ENCODE peak calls at places on chromosome 6, in six cellular contexts. L, V, N, F, Q and O are unnamed samples.
A peak's percentile ranks its signal among the peaks of the same experiment; 100 is the strongest.

GRCh38 chr6:56517155-56517745 is 125.4 kb downstream of the DST start:
- DNase-seq in L (no peak), V (peak; percentile 91), N (no peak), F (no peak), Q (no peak), O (no peak)

GRCh38 chr6:153145591-153145990 is 14.5 kb upstream of the RGS17 start:
- DNase-seq in L (peak; percentile 10), V (no peak), N (peak; percentile 56), F (no peak), Q (no peak), O (no peak)

GRCh38 chr6:30061766-30062458 is 847 bp downstream of the POLR1H start:
- DNase-seq in L (peak; percentile 62), V (peak; percentile 37), N (peak; percentile 23), F (peak; percentile 62), Q (peak; percentile 47), O (no peak)

GRCh38 chr6:7706269-7706668 is 19.6 kb upstream of the BMP6 start:
- DNase-seq in L (no peak), V (no peak), N (no peak), F (no peak), Q (no peak), O (no peak)

GRCh38 chr6:5785235-5785634 is 221.5 kb downstream of the NRN1 start:
- DNase-seq in L (no peak), V (no peak), N (no peak), F (no peak), Q (no peak), O (no peak)

GRCh38 chr6:113306552-113307145 is 550.5 kb upstream of the MARCKS start:
- DNase-seq in L (peak; percentile 83), V (peak; percentile 41), N (peak; percentile 88), F (peak; percentile 66), Q (peak; percentile 2), O (peak; percentile 40)

GRCh38 chr6:133191323-133191722 is 49.8 kb upstream of the EYA4 start:
- DNase-seq in L (no peak), V (no peak), N (no peak), F (no peak), Q (no peak), O (no peak)

GRCh38 chr6:126804255-126805064 is 314.0 kb upstream of the RSPO3 start:
- DNase-seq in L (peak; percentile 54), V (peak; percentile 57), N (peak; percentile 74), F (no peak), Q (peak; percentile 14), O (peak; percentile 2)

GRCh38 chr6:131038612-131039344 is 24.3 kb downstream of the EPB41L2 start:
- DNase-seq in L (no peak), V (peak; percentile 60), N (no peak), F (no peak), Q (no peak), O (no peak)

GRCh38 chr6:42190784-42191183 is 4.0 kb downstream of the GUCA1B start:
- DNase-seq in L (no peak), V (peak; percentile 74), N (no peak), F (no peak), Q (no peak), O (no peak)

GRCh38 chr6:139623382-139623781 is 248.9 kb upstream of the CITED2 start:
- DNase-seq in L (no peak), V (no peak), N (no peak), F (no peak), Q (no peak), O (no peak)

GRCh38 chr6:71721642-71722041 is 164.7 kb upstream of the RIMS1 start:
- DNase-seq in L (no peak), V (peak; percentile 11), N (no peak), F (peak; percentile 66), Q (no peak), O (no peak)

GRCh38 chr6:156662025-156662445 is 115.1 kb upstream of the ARID1B start:
- DNase-seq in L (no peak), V (no peak), N (peak; percentile 82), F (no peak), Q (no peak), O (peak; percentile 72)

GRCh38 chr6:120405947-120406346 is 928.3 kb downstream of the TBC1D32 start:
- DNase-seq in L (no peak), V (no peak), N (peak; percentile 85), F (no peak), Q (no peak), O (no peak)

GRCh38 chr6:79079425-79080130 is 1.5 kb upstream of the PHIP start:
- DNase-seq in L (no peak), V (peak; percentile 12), N (peak; percentile 49), F (no peak), Q (no peak), O (no peak)

GRCh38 chr6:157110620-157111019 is 212.7 kb downstream of the TMEM242 start:
- DNase-seq in L (no peak), V (peak; percentile 75), N (no peak), F (no peak), Q (no peak), O (no peak)

GRCh38 chr6:14435291-14435690 is 317.7 kb downstream of the CD83 start:
- DNase-seq in L (no peak), V (no peak), N (no peak), F (no peak), Q (no peak), O (no peak)

GRCh38 chr6:112827793-112828192 is 480.7 kb downstream of the RFPL4B start:
- DNase-seq in L (peak; percentile 77), V (no peak), N (no peak), F (no peak), Q (no peak), O (no peak)

GRCh38 chr6:127069659-127070279 is 48.7 kb upstream of the RSPO3 start:
- DNase-seq in L (peak; percentile 13), V (peak; percentile 50), N (peak; percentile 75), F (no peak), Q (no peak), O (no peak)

GRCh38 chr6:72464791-72465691 is 156.8 kb upstream of the KCNQ5 start:
- DNase-seq in L (no peak), V (peak; percentile 74), N (no peak), F (no peak), Q (no peak), O (no peak)

GRCh38 chr6:27651371-27651732 is 178.4 kb upstream of the ZNF184 start:
- DNase-seq in L (no peak), V (peak; percentile 50), N (peak; percentile 74), F (no peak), Q (no peak), O (no peak)

GRCh38 chr6:106894978-106895702 is 79.4 kb downstream of the CD24 start:
- DNase-seq in L (peak; percentile 15), V (peak; percentile 33), N (peak; percentile 17), F (no peak), Q (no peak), O (no peak)

GRCh38 chr6:158603261-158604047 is 41.1 kb downstream of the DYNLT1 start:
- DNase-seq in L (no peak), V (no peak), N (no peak), F (no peak), Q (no peak), O (no peak)

GRCh38 chr6:128532827-128533226 is 12.4 kb upstream of the PTPRK start:
- DNase-seq in L (no peak), V (peak; percentile 33), N (no peak), F (no peak), Q (no peak), O (no peak)